ENCODE peak calls at places on chromosomes 7 and 10, in four cellular contexts. D is fibroblast of lung, Y is PC-9, I is GM23338. K is an unnamed sample.

GRCh38 chr10:52818019-52818418 is 45.4 kb upstream of the MBL2 start:
- DNase-seq in Y (peak; percentile 64), I (peak; percentile 90), D (peak; percentile 67), K (peak; percentile 79)

GRCh38 chr10:72567421-72567820 is 58.5 kb downstream of the MICU1 start:
- DNase-seq in I (no peak), Y (no peak), D (peak; percentile 15), K (peak; percentile 83)

GRCh38 chr10:35563266-35563891 is 41.8 kb upstream of the GJD4 start:
- DNase-seq in D (peak; percentile 78), I (peak; percentile 82), Y (no peak), K (peak; percentile 45)

GRCh38 chr7:84040365-84040764 is 154.2 kb downstream of the SEMA3A start:
- DNase-seq in Y (no peak), I (no peak), D (no peak), K (no peak)

GRCh38 chr7:54969190-54969967 is 49.4 kb upstream of the EGFR start:
- DNase-seq in D (no peak), I (no peak), Y (peak; percentile 70), K (peak; percentile 48)

GRCh38 chr7:146656988-146657387 is 540.4 kb downstream of the CNTNAP2 start:
- DNase-seq in Y (no peak), I (no peak), D (no peak), K (no peak)

GRCh38 chr10:97149065-97149680 is 36.6 kb downstream of the SLIT1 start:
- DNase-seq in D (no peak), Y (no peak), I (no peak), K (no peak)

GRCh38 chr7:130959743-130960207 is 225.8 kb upstream of the KLF14 start:
- DNase-seq in Y (no peak), I (peak; percentile 70), D (peak; percentile 73), K (peak; percentile 71)

GRCh38 chr10:131729938-131730660 is 170.7 kb upstream of the PPP2R2D start:
- DNase-seq in Y (no peak), D (no peak), I (no peak), K (no peak)

GRCh38 chr7:83524286-83525075 is 124.5 kb downstream of the SEMA3E start:
- DNase-seq in I (peak; percentile 30), D (no peak), Y (peak; percentile 80), K (peak; percentile 21)

GRCh38 chr10:117686606-117687005 is 144.1 kb downstream of the EMX2 start:
- DNase-seq in I (peak; percentile 37), Y (no peak), D (no peak), K (no peak)

GRCh38 chr7:5713124-5713912 is 68.1 kb downstream of the RNF216 start:
- DNase-seq in D (no peak), I (no peak), Y (no peak), K (no peak)

GRCh38 chr7:6530626-6531491 is 20.4 kb downstream of the GRID2IP start:
- DNase-seq in Y (no peak), I (peak; percentile 86), D (no peak), K (no peak)

GRCh38 chr7:30330134-30331111 is 46.0 kb downstream of the ZNRF2 start:
- DNase-seq in Y (no peak), D (peak; percentile 40), I (no peak), K (no peak)

GRCh38 chr7:130150587-130150986 is 54.6 kb downstream of the TMEM209 start:
- DNase-seq in D (no peak), I (peak; percentile 65), Y (no peak), K (no peak)

GRCh38 chr7:155856656-155857055 is 44.4 kb upstream of the SHH start:
- DNase-seq in D (no peak), Y (no peak), I (no peak), K (no peak)

GRCh38 chr10:20004087-20004523 is 187.9 kb downstream of the PLXDC2 start:
- DNase-seq in Y (no peak), D (peak; percentile 65), I (no peak), K (peak; percentile 43)

GRCh38 chr10:74177140-74177677 is 26.2 kb downstream of the ADK start:
- DNase-seq in I (peak; percentile 27), Y (peak; percentile 51), D (peak; percentile 12), K (peak; percentile 68)

GRCh38 chr10:85224366-85224960 is 896.1 kb downstream of the CCSER2 start:
- DNase-seq in D (no peak), Y (no peak), I (no peak), K (no peak)

GRCh38 chr10:71539564-71540118 is 142.9 kb downstream of the CDH23 start:
- DNase-seq in Y (no peak), D (no peak), I (no peak), K (no peak)

GRCh38 chr10:91389636-91390512 is 20.3 kb upstream of the HECTD2 start:
- DNase-seq in D (peak; percentile 77), Y (no peak), I (peak; percentile 85), K (peak; percentile 36)

GRCh38 chr10:63423489-63423888 is 42.3 kb downstream of the JMJD1C start:
- DNase-seq in I (no peak), Y (no peak), D (no peak), K (no peak)

GRCh38 chr7:106947244-106947728 is 82.2 kb downstream of the PIK3CG start:
- DNase-seq in D (peak; percentile 86), Y (peak; percentile 60), I (peak; percentile 97), K (peak; percentile 62)

GRCh38 chr7:41573017-41573416 is 129.9 kb downstream of the INHBA start:
- DNase-seq in Y (peak; percentile 88), I (no peak), D (peak; percentile 16), K (peak; percentile 76)

GRCh38 chr7:107180378-107180777 is 11.6 kb downstream of the HBP1 start:
- DNase-seq in D (peak; percentile 91), Y (peak; percentile 57), I (no peak), K (peak; percentile 84)

GRCh38 chr10:117762819-117763172 is 220.2 kb downstream of the EMX2 start:
- DNase-seq in D (peak; percentile 3), I (no peak), Y (no peak), K (no peak)

GRCh38 chr7:12269100-12269895 is 58.2 kb downstream of the TMEM106B start:
- DNase-seq in I (no peak), D (no peak), Y (no peak), K (no peak)

GRCh38 chr10:50990568-50991495 is 83.5 kb upstream of the PRKG1 start:
- DNase-seq in I (peak; percentile 68), Y (peak; percentile 43), D (peak; percentile 97), K (no peak)

GRCh38 chr10:15624405-15625191 is 95.1 kb downstream of the ITGA8 start:
- DNase-seq in Y (no peak), D (peak; percentile 79), I (no peak), K (no peak)

GRCh38 chr10:58326967-58327381 is 7.8 kb upstream of the UBE2D1 start:
- DNase-seq in D (peak; percentile 52), I (peak; percentile 70), Y (no peak), K (no peak)

GRCh38 chr10:50536617-50537252 is 87.0 kb downstream of the SGMS1 start:
- DNase-seq in D (no peak), Y (no peak), I (no peak), K (peak; percentile 41)

GRCh38 chr10:43820663-43821062 is 172.0 kb upstream of the ZNF32 start:
- DNase-seq in Y (no peak), I (no peak), D (no peak), K (no peak)

DNA sequence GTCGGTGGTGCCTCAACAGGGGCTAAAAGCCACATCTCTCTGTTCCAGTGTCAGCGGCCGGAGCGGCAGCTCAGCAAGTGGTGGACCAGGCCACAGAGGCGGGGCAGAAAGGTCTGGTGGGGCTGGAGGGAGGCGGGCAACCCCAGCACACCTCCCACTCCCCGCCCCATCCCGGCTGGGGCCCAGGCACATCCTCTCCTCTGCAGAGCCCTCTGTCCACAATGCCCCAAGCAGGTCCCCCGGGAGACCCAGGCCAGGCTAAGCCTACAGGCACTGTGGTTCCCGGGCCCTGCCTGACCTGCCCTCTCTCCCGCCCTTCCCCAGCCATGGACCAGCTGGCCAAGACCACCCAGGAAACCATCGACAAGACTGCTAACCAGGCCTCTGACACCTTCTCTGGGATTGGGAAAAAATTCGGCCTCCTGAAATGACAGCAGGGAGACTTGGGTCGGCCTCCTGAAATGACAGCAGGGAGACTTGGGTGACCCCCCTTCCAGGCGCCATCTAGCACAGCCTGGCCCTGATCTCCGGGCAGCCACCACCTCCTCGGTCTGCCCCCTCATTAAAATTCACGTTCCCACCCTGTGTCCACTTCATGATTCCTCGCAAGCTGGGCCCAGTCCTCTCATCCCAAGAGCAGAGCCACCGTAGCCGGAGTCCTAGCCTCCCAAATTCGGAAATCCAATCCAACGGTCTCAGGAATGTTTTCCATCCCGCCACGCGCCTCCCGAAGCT is 2.0 kb downstream of the ADIRF start:
- DNase-seq in D (peak; percentile 56), I (peak; percentile 48), Y (peak; percentile 52), K (peak; percentile 61)
- H3K4me1 ChIP-seq in D (peaks cover 35% of the 10 kb centered on the region), I (peaks cover 33% of the 10 kb centered on the region), Y (peaks cover 65% of the 10 kb centered on the region), K (peaks cover 71% of the 10 kb centered on the region)

GRCh38 chr10:129970404-129971364 is 6.6 kb upstream of the EBF3 start:
- DNase-seq in Y (no peak), D (no peak), I (no peak), K (no peak)

GRCh38 chr10:129971381-129972144 is 7.5 kb upstream of the EBF3 start:
- DNase-seq in I (peak; percentile 85), Y (no peak), D (peak; percentile 47), K (no peak)

GRCh38 chr10:129973674-129974059 is 9.6 kb upstream of the EBF3 start:
- DNase-seq in Y (no peak), I (no peak), D (no peak), K (no peak)

GRCh38 chr10:129972966-129973673 is 9.0 kb upstream of the EBF3 start:
- DNase-seq in D (no peak), I (peak; percentile 13), Y (no peak), K (no peak)

GRCh38 chr10:129972145-129972965 is 8.3 kb upstream of the EBF3 start:
- DNase-seq in I (peak; percentile 63), D (no peak), Y (no peak), K (no peak)
- TF ChIP-seq EZH2 in I (peak; percentile 88), D (peak; percentile 27), Y (no peak), K (peak; percentile 62)

GRCh38 chr7:1455241-1455939 is 3.9 kb downstream of the MICALL2 start:
- DNase-seq in I (no peak), D (no peak), Y (peak; percentile 98), K (peak; percentile 90)
- H3K4me1 ChIP-seq in I (peaks cover 3% of the 10 kb centered on the region), D (peaks cover 27% of the 10 kb centered on the region), Y (peaks cover 31% of the 10 kb centered on the region), K (peaks cover 64% of the 10 kb centered on the region)

GRCh38 chr7:45278763-45279420 is 121.3 kb downstream of the RAMP3 start:
- DNase-seq in I (no peak), D (no peak), Y (no peak), K (no peak)
- TF ChIP-seq EZH2 in I (no peak), D (no peak), Y (no peak), K (no peak)

GRCh38 chr7:27942711-27943110 is 202.7 kb downstream of the TAX1BP1 start:
- DNase-seq in I (no peak), D (no peak), Y (no peak), K (no peak)
- H3K4me1 ChIP-seq in I (no peaks in the 10 kb centered on the region), D (no peaks in the 10 kb centered on the region), Y (no peaks in the 10 kb centered on the region), K (no peaks in the 10 kb centered on the region)

DNA sequence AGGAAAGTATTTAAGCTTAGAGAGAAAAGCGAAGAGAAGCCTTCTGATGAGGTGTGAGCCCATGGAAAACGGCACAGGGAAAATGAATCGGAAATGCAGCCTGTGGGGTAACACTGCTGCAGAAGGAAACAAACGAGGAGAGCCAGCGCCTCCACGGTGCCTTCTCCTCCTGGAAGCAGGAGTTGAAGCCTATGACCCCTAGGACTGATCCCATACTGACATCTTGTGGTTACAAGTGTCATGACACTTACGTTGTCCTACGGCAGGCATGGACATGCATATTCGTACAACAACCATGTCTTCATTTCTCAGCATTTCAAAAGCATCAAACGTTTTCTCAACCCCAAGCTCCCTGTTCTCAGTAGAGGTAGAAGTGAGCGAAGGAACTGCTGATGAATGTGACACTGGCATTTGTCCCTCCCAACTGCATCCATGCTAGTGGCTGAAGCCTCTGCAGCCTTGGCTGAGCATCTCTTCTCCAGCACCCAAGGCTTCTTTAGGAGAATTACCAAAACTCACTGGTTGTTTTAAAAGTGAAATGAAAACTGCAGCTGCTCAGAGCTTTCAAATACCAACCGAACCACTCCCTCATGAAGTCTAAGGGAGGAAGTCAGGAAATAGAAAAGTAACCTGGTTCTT is 160.2 kb downstream of the JAZF1 start:
- DNase-seq in I (peak; percentile 88), D (peak; percentile 86), Y (peak; percentile 69), K (peak; percentile 73)
- TF ChIP-seq EZH2 in I (no peak), D (no peak), Y (no peak), K (no peak)

K was measured in mammary epithelial cell.